ENCODE peak calls at places on chromosomes 16 and 17, in four cellular contexts. One of them, this sample, is unnamed.
A peak's percentile ranks its signal among the peaks of the same experiment; 100 is the strongest.

GRCh38 chr17:28842282-28843012 is at the start of gene FAM222B:
- DNase-seq in esophagus squamous epithelium: no peak
- DNase-seq in Calu3: peak; percentile 91
- DNase-seq in activated CD4-positive, alpha-beta T cell treated with anti-CD3 and anti-CD28 coated beads for 36 hours: peak; percentile 93
- DNase-seq in this sample: peak; percentile 90

GRCh38 chr16:19116711-19117449 is 3.1 kb downstream of the ITPRIPL2 start:
- DNase-seq in Calu3: peak; percentile 20
- DNase-seq in esophagus squamous epithelium: no peak
- DNase-seq in activated CD4-positive, alpha-beta T cell treated with anti-CD3 and anti-CD28 coated beads for 36 hours: no peak
- DNase-seq in this sample: no peak

GRCh38 chr16:21190599-21190998 is 20.8 kb downstream of the ZP2 start:
- DNase-seq in esophagus squamous epithelium: no peak
- DNase-seq in Calu3: no peak
- DNase-seq in activated CD4-positive, alpha-beta T cell treated with anti-CD3 and anti-CD28 coated beads for 36 hours: no peak
- DNase-seq in this sample: no peak

GRCh38 chr17:76237859-76238313 is 2.4 kb downstream of the RNF157 start:
- DNase-seq in activated CD4-positive, alpha-beta T cell treated with anti-CD3 and anti-CD28 coated beads for 36 hours: no peak
- DNase-seq in Calu3: peak; percentile 42
- DNase-seq in esophagus squamous epithelium: no peak
- DNase-seq in this sample: no peak

GRCh38 chr17:81037026-81037782 is 2.3 kb downstream of the BAIAP2 start:
- DNase-seq in activated CD4-positive, alpha-beta T cell treated with anti-CD3 and anti-CD28 coated beads for 36 hours: no peak
- DNase-seq in Calu3: peak; percentile 83
- DNase-seq in esophagus squamous epithelium: no peak
- DNase-seq in this sample: no peak

GRCh38 chr17:40316571-40317344 is 7.8 kb downstream of the RARA start:
- DNase-seq in esophagus squamous epithelium: no peak
- DNase-seq in activated CD4-positive, alpha-beta T cell treated with anti-CD3 and anti-CD28 coated beads for 36 hours: no peak
- DNase-seq in Calu3: peak; percentile 94
- DNase-seq in this sample: peak; percentile 8

GRCh38 chr17:58789160-58789559 is 33.5 kb downstream of the PPM1E start:
- DNase-seq in Calu3: no peak
- DNase-seq in activated CD4-positive, alpha-beta T cell treated with anti-CD3 and anti-CD28 coated beads for 36 hours: peak; percentile 29
- DNase-seq in esophagus squamous epithelium: no peak
- DNase-seq in this sample: peak; percentile 23

GRCh38 chr16:30755955-30756780 is 5.7 kb downstream of the CFAP119 start:
- DNase-seq in activated CD4-positive, alpha-beta T cell treated with anti-CD3 and anti-CD28 coated beads for 36 hours: no peak
- DNase-seq in esophagus squamous epithelium: no peak
- DNase-seq in Calu3: no peak
- DNase-seq in this sample: no peak

GRCh38 chr17:11503292-11503691 is 95.0 kb upstream of the DNAH9 start:
- DNase-seq in Calu3: no peak
- DNase-seq in esophagus squamous epithelium: no peak
- DNase-seq in activated CD4-positive, alpha-beta T cell treated with anti-CD3 and anti-CD28 coated beads for 36 hours: no peak
- DNase-seq in this sample: no peak

GRCh38 chr17:81911277-81911961 is at the start of gene PCYT2:
- DNase-seq in activated CD4-positive, alpha-beta T cell treated with anti-CD3 and anti-CD28 coated beads for 36 hours: peak; percentile 97
- DNase-seq in esophagus squamous epithelium: peak; percentile 44
- DNase-seq in Calu3: peak; percentile 96
- DNase-seq in this sample: peak; percentile 94

GRCh38 chr16:24075929-24076716 is 180.0 kb upstream of the CACNG3 start:
- DNase-seq in esophagus squamous epithelium: no peak
- DNase-seq in activated CD4-positive, alpha-beta T cell treated with anti-CD3 and anti-CD28 coated beads for 36 hours: peak; percentile 51
- DNase-seq in Calu3: peak; percentile 26
- DNase-seq in this sample: peak; percentile 32

GRCh38 chr17:42670199-42670924 is 6.4 kb downstream of the PLEKHH3 start:
- DNase-seq in activated CD4-positive, alpha-beta T cell treated with anti-CD3 and anti-CD28 coated beads for 36 hours: peak; percentile 67
- DNase-seq in Calu3: no peak
- DNase-seq in esophagus squamous epithelium: no peak
- DNase-seq in this sample: peak; percentile 64

GRCh38 chr16:30491744-30492308 is 19.3 kb downstream of the ITGAL start:
- DNase-seq in activated CD4-positive, alpha-beta T cell treated with anti-CD3 and anti-CD28 coated beads for 36 hours: peak; percentile 24
- DNase-seq in Calu3: peak; percentile 50
- DNase-seq in esophagus squamous epithelium: no peak
- DNase-seq in this sample: peak; percentile 24

GRCh38 chr17:35684046-35684802 is 47.2 kb upstream of the RASL10B start:
- DNase-seq in esophagus squamous epithelium: no peak
- DNase-seq in activated CD4-positive, alpha-beta T cell treated with anti-CD3 and anti-CD28 coated beads for 36 hours: no peak
- DNase-seq in Calu3: no peak
- DNase-seq in this sample: no peak

GRCh38 chr17:79232957-79233356 is 158.3 kb downstream of the ENGASE start:
- DNase-seq in esophagus squamous epithelium: no peak
- DNase-seq in activated CD4-positive, alpha-beta T cell treated with anti-CD3 and anti-CD28 coated beads for 36 hours: no peak
- DNase-seq in Calu3: no peak
- DNase-seq in this sample: no peak

GRCh38 chr16:57184890-57185445 is 871 bp downstream of the PSME3IP1 start:
- DNase-seq in activated CD4-positive, alpha-beta T cell treated with anti-CD3 and anti-CD28 coated beads for 36 hours: no peak
- DNase-seq in Calu3: peak; percentile 20
- DNase-seq in esophagus squamous epithelium: no peak
- DNase-seq in this sample: no peak